ENCODE peak calls at places on chromosomes 5 and 9, in seven cellular contexts. L is T-helper 1 cell, S is substantia nigra, K is PC-3, Q is small intestine, X is A172, F is hepatocyte. W is an unnamed sample.

GRCh38 chr5:56693220-56693579 is 122.1 kb upstream of the MAP3K1 start:
- DNase-seq in F (no peak), Q (no peak), S (no peak), K (no peak), L (no peak), X (no peak), W (no peak)

GRCh38 chr5:178388381-178389030 is 155.9 kb upstream of the PHYKPL start:
- DNase-seq in S (no peak), F (peak), X (peak), K (no peak), Q (no peak), L (no peak), W (no peak)

GRCh38 chr5:50340757-50341156 is 100.3 kb downstream of the EMB start:
- DNase-seq in F (no peak), S (no peak), Q (no peak), X (no peak), L (no peak), K (no peak), W (no peak)

GRCh38 chr5:39498247-39498952 is 73.6 kb upstream of the DAB2 start:
- DNase-seq in Q (no peak), L (no peak), K (peak), S (no peak), X (peak), F (peak), W (no peak)

GRCh38 chr5:112630246-112631009 is 107.3 kb upstream of the APC start:
- DNase-seq in X (no peak), F (peak), S (no peak), Q (peak), L (no peak), K (peak), W (no peak)

GRCh38 chr5:175471628-175472027 is 6.7 kb upstream of the SFXN1 start:
- DNase-seq in L (no peak), F (no peak), X (no peak), Q (no peak), K (no peak), S (no peak), W (no peak)

GRCh38 chr5:146206257-146206656 is 2.9 kb downstream of the RBM27 start:
- DNase-seq in F (no peak), X (no peak), Q (no peak), L (no peak), S (no peak), K (no peak), W (no peak)

GRCh38 chr9:32551491-32552049 is 557 bp upstream of the SMIM27 start:
- DNase-seq in F (peak), X (peak), L (peak), S (peak), Q (peak), K (peak), W (peak)

GRCh38 chr5:4857761-4858160 is 282.4 kb upstream of the ADAMTS16 start:
- DNase-seq in K (no peak), S (no peak), F (no peak), Q (no peak), L (no peak), X (no peak), W (no peak)

GRCh38 chr9:7121055-7121454 is 363.3 kb downstream of the KDM4C start:
- DNase-seq in L (no peak), F (no peak), S (no peak), X (no peak), Q (no peak), K (no peak), W (no peak)

GRCh38 chr5:149439899-149440655 is 61.0 kb upstream of the IL17B start:
- DNase-seq in K (peak), L (no peak), Q (peak), F (peak), X (peak), S (no peak), W (no peak)

GRCh38 chr9:89864731-89865130 is 259.9 kb downstream of the GADD45G start:
- DNase-seq in L (no peak), Q (no peak), K (no peak), S (no peak), X (no peak), F (no peak), W (no peak)

GRCh38 chr9:114691956-114692295 is 9.9 kb upstream of the TEX48 start:
- DNase-seq in Q (no peak), X (no peak), F (no peak), L (no peak), S (no peak), K (no peak), W (no peak)

GRCh38 chr5:3103241-3103855 is 351.9 kb upstream of the IRX2 start:
- DNase-seq in Q (no peak), X (no peak), S (no peak), K (no peak), L (no peak), F (no peak), W (no peak)

GRCh38 chr5:10849278-10849677 is 88.2 kb upstream of the DAP start:
- DNase-seq in K (no peak), X (no peak), S (no peak), Q (no peak), F (no peak), L (no peak), W (no peak)

GRCh38 chr5:30930736-30931135 is 262.8 kb upstream of the CDH6 start:
- DNase-seq in K (no peak), S (no peak), F (no peak), X (no peak), Q (no peak), L (no peak), W (no peak)